ENCODE peak calls at places on chromosomes 6 and 20, in nine cellular contexts. M is sigmoid colon, N is adrenal gland, Q is heart left ventricle, A is stomach, J is GM12878, X is tibial nerve, S is lower leg skin, B is A549. K is an unnamed sample.

GRCh38 chr20:44856442-44856841 is 29.1 kb upstream of the YWHAB start:
- DNase-seq in M (no peak), N (no peak), Q (no peak), A (peak), J (no peak), X (no peak), S (no peak), B (no peak), K (no peak)

GRCh38 chr20:49286689-49287551 is 9.1 kb upstream of the ZNFX1 start:
- DNase-seq in M (no peak), N (no peak), Q (no peak), A (no peak), J (no peak), X (no peak), S (no peak), B (no peak), K (no peak)

GRCh38 chr6:158068893-158069799 is 87.5 kb downstream of the SYNJ2 start:
- DNase-seq in M (peak), N (peak), Q (no peak), A (peak), J (no peak), X (no peak), S (no peak), B (peak), K (no peak)

GRCh38 chr20:41178904-41179432 is 41.6 kb downstream of the PLCG1 start:
- DNase-seq in M (no peak), N (no peak), Q (peak), A (peak), J (no peak), X (peak), S (peak), B (no peak), K (no peak)

GRCh38 chr6:83309344-83309743 is 116.2 kb downstream of the RWDD2A start:
- DNase-seq in M (no peak), N (no peak), Q (no peak), A (no peak), J (no peak), X (no peak), S (no peak), B (no peak), K (no peak)

GRCh38 chr6:13711384-13711725 is 280 bp downstream of the RANBP9 start:
- DNase-seq in M (no peak), N (no peak), Q (no peak), A (no peak), J (no peak), X (no peak), S (no peak), B (no peak), K (no peak)

GRCh38 chr6:160085226-160085625 is 36.4 kb upstream of the SLC22A1 start:
- DNase-seq in M (no peak), N (no peak), Q (no peak), A (no peak), J (no peak), X (no peak), S (no peak), B (no peak), K (no peak)

GRCh38 chr6:19408331-19408730 is 428.8 kb upstream of the ID4 start:
- DNase-seq in M (no peak), N (no peak), Q (no peak), A (no peak), J (no peak), X (no peak), S (no peak), B (no peak), K (no peak)

GRCh38 chr20:34190679-34191090 is 50.5 kb upstream of the ASIP start:
- DNase-seq in M (peak), N (peak), Q (peak), A (peak), J (no peak), X (peak), S (peak), B (peak), K (no peak)

GRCh38 chr20:36532388-36532787 is 8.9 kb upstream of the MYL9 start:
- DNase-seq in M (no peak), N (no peak), Q (no peak), A (no peak), J (no peak), X (no peak), S (peak), B (no peak), K (no peak)

GRCh38 chr20:57792386-57793095 is 82.7 kb upstream of the PMEPA1 start:
- DNase-seq in M (no peak), N (no peak), Q (no peak), A (no peak), J (no peak), X (no peak), S (no peak), B (no peak), K (no peak)

GRCh38 chr20:49420811-49421295 is 61.6 kb downstream of the KCNB1 start:
- DNase-seq in M (peak), N (no peak), Q (no peak), A (no peak), J (no peak), X (peak), S (no peak), B (no peak), K (no peak)

GRCh38 chr20:50425076-50425475 is 85.1 kb upstream of the PTPN1 start:
- DNase-seq in M (no peak), N (no peak), Q (no peak), A (no peak), J (no peak), X (no peak), S (no peak), B (no peak), K (no peak)

GRCh38 chr6:154308986-154309385 is 47.6 kb downstream of the IPCEF1 start:
- DNase-seq in M (no peak), N (no peak), Q (no peak), A (no peak), J (no peak), X (no peak), S (no peak), B (no peak), K (no peak)

GRCh38 chr6:26214826-26215199 is 127.6 kb downstream of the HFE start:
- DNase-seq in M (no peak), N (no peak), Q (no peak), A (no peak), J (no peak), X (no peak), S (no peak), B (no peak), K (no peak)

GRCh38 chr6:26216886-26217713 is 129.9 kb downstream of the HFE start:
- DNase-seq in M (peak), N (peak), Q (peak), A (peak), J (no peak), X (peak), S (peak), B (no peak), K (no peak)

GRCh38 chr6:26213334-26214075 is 126.3 kb downstream of the HFE start:
- DNase-seq in M (no peak), N (no peak), Q (no peak), A (no peak), J (no peak), X (no peak), S (no peak), B (no peak), K (no peak)

GRCh38 chr6:26216015-26216885 is 129.0 kb downstream of the HFE start:
- DNase-seq in M (peak), N (peak), Q (peak), A (peak), J (peak), X (no peak), S (peak), B (no peak), K (no peak)

GRCh38 chr6:26215200-26216014 is 128.2 kb downstream of the HFE start:
- DNase-seq in M (no peak), N (no peak), Q (no peak), A (no peak), J (no peak), X (no peak), S (no peak), B (no peak), K (no peak)
- TF ChIP-seq POLR2A in M (no peak), N (peak), Q (no peak), A (no peak), J (peak), X (no peak), S (no peak), B (no peak), K (no peak)

DNA sequence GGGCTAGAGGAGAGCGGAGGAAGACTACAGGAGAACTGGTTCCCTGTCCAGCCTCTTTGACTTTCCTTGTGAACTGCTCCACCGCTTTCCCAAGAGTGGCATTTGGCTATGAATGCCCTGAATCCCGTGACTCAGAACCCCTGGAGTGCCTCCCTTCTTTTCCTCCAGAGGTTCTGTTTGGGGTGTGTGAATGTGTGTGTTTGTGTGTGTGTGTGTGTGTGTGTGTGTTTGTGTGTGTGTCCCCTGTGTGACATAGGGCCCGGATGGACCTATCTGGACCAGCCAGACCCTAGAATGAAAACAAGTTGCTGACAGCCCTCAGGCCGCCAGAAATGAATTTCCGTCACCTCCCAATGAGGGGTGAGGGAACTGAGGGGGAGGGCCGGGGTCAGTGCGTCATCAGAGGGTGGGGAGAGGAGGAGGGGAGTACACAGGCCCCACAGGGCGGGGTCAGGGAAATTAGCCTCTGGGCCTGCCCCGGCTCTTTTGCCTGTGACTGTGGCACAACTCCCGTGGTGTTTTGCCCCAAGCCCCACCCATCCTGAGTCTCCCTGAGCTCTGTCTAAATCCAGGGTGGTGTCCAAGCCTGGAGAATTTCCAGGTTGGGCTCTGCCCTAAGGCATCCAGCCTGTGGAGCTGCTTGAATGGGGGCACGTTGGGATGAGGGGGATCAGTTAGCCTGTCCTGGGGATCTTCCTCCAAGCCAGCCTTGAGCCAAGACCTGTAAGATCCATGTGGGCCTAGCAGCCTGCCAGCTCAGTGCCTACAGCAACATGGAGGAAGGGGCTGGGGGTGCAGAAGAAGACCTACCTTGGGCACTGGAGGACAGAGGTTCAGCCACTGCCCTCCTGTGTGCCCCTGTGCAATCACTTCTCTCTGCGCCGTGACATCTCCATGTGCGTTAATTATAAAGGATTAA is 15.2 kb upstream of the MRPS18A start:
- DNase-seq in M (peak), N (peak), Q (peak), A (peak), J (no peak), X (peak), S (peak), B (peak), K (no peak)
- TF ChIP-seq POLR2A in M (no peak), N (peak), Q (peak), A (no peak), J (no peak), X (peak), S (no peak), B (no peak), K (peak)

DNA sequence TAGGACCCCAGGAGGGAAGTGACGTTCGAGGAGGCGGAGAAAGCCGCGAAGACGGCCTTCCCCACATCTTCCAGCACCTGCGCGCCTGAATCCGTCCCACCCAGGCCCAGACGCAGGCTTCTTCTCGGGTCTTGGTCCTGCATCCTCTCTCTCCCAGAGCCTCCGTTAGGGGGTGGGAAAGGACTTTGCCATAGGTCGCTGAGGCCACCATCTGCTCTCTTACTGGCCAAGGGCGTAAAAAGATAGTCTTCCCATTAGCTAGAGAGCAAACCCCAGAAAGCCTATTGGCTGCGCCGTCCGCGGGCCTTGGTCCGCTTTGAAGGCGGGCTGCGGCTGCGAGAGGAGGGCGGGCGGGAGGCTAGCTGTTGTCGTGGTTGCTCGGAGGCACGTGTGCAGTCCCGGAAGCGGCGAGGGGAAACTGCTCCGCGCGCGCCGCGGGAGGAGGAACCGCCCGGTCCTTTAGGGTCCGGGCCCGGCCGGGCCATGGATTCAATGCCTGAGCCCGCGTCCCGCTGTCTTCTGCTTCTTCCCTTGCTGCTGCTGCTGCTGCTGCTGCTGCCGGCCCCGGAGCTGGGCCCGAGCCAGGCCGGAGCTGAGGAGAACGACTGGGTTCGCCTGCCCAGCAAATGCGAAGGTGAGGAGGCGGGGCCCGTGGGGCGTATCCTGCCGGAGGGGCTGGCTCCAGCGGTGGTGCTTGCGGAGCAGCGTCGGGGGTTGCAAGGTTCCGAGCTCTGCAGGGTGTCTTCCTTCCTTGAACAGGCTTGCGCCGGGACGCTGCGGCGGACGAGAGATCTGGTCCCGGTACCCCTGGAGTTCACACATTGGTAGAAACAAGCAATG is at the start of gene CNPY3:
- DNase-seq in M (peak), N (peak), Q (peak), A (peak), J (peak), X (peak), S (peak), B (peak), K (peak)
- TF ChIP-seq POLR2A in M (peak), N (peak), Q (peak), A (no peak), J (peak), X (no peak), S (no peak), B (peak), K (peak)

GRCh38 chr6:5277589-5277988 is 16.3 kb downstream of the FARS2 start:
- DNase-seq in M (no peak), N (no peak), Q (no peak), A (no peak), J (no peak), X (no peak), S (no peak), B (no peak), K (no peak)

GRCh38 chr6:5276596-5276995 is 15.3 kb downstream of the FARS2 start:
- DNase-seq in M (no peak), N (no peak), Q (no peak), A (no peak), J (no peak), X (no peak), S (no peak), B (no peak), K (no peak)

GRCh38 chr6:5279891-5280338 is 18.6 kb downstream of the FARS2 start:
- DNase-seq in M (no peak), N (no peak), Q (no peak), A (no peak), J (no peak), X (no peak), S (no peak), B (no peak), K (no peak)

GRCh38 chr6:5278571-5279120 is 17.3 kb downstream of the FARS2 start:
- DNase-seq in M (no peak), N (no peak), Q (no peak), A (no peak), J (no peak), X (no peak), S (no peak), B (no peak), K (no peak)

GRCh38 chr6:5278047-5278446 is 16.7 kb downstream of the FARS2 start:
- DNase-seq in M (no peak), N (no peak), Q (no peak), A (no peak), J (peak), X (no peak), S (no peak), B (no peak), K (no peak)
- TF ChIP-seq POLR2A in M (no peak), N (no peak), Q (no peak), A (no peak), J (no peak), X (no peak), S (no peak), B (no peak), K (no peak)

GRCh38 chr6:38703949-38704348 is 1.0 kb upstream of the GLO1 start:
- DNase-seq in M (no peak), N (no peak), Q (no peak), A (no peak), J (no peak), X (no peak), S (no peak), B (no peak), K (no peak)

GRCh38 chr6:38705924-38706323 is 3.0 kb upstream of the GLO1 start:
- DNase-seq in M (no peak), N (no peak), Q (no peak), A (no peak), J (no peak), X (no peak), S (no peak), B (no peak), K (no peak)

GRCh38 chr6:38701551-38701950 is 1.4 kb downstream of the GLO1 start:
- DNase-seq in M (no peak), N (no peak), Q (no peak), A (no peak), J (no peak), X (no peak), S (no peak), B (no peak), K (no peak)

GRCh38 chr6:38697846-38698245 is 5.1 kb downstream of the GLO1 start:
- DNase-seq in M (no peak), N (no peak), Q (no peak), A (no peak), J (no peak), X (no peak), S (no peak), B (no peak), K (no peak)

GRCh38 chr6:38702471-38703397 is at the start of gene GLO1:
- DNase-seq in M (peak), N (peak), Q (peak), A (peak), J (peak), X (peak), S (peak), B (peak), K (peak)
- TF ChIP-seq POLR2A in M (peak), N (peak), Q (peak), A (no peak), J (peak), X (peak), S (no peak), B (peak), K (peak)

DNA sequence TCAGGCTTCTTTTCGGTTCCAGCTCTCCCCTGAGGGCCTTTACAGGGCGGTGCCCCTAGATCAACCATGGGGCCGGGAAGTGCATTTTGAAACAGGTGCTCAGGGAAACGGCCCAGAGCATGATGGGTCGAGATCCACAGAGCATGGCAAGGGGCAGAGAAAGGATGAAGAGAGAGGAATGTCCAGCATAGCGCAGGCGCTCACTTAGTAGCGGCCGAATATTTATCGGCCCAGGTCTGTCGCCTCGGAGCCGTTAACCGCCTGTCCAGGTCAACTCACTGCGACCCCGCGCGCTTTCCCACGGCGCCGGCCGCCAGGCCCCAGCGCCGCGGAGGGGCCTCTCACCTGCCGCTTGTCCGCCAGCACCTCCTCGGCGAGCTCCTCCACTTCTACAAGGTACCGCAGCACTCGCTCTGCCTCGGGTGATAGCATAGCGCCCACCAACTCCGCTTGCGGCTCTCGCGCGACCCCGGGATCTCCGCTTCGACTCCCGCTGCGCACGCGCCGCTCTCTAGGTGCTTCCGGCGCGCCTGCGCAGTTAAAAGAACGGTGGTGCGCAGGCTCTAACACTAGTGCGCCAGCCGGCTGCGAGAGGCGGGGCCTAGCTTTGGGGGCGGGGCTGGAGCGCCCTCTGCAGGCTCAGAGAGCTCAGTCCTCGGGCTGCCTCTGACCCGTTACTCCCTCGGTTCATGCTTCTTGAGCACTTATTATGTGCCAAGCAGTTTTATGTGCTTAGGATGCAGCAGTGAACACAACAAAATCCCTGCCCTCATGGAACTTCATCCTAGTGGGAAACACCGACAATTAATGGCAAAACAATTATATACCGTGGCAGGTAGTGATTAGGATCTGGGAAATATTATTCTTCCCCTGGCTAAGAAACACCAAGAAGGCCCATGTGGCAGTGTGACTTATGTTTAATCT is at the start of gene PDRG1:
- DNase-seq in M (peak), N (peak), Q (peak), A (peak), J (peak), X (peak), S (peak), B (peak), K (peak)
- TF ChIP-seq POLR2A in M (no peak), N (peak), Q (peak), A (no peak), J (peak), X (peak), S (no peak), B (peak), K (no peak)

GRCh38 chr6:17986656-17987575 is 519 bp downstream of the KIF13A start:
- DNase-seq in M (peak), N (peak), Q (peak), A (peak), J (no peak), X (peak), S (peak), B (peak), K (peak)
- TF ChIP-seq POLR2A in M (peak), N (peak), Q (peak), A (no peak), J (no peak), X (peak), S (no peak), B (no peak), K (peak)

DNA sequence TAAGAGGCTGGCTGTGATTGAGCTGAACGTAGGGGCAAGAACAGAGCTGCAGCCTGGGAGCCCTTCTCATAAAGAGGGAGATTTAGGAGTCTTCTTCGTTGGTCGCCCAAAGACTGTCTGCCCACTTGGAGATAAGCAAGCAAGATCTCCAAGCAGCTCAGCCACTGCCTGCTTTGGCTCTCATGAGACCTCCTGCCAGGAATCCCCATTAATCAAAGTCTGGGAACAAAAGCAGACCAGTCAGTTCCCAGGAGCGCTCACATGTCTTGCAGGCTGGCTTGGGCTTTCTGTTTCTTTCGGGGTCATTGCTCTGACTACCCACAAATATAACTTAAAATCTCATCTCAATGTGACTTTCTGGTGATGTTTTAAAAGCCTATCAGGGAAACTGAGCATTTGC is 2.4 kb upstream of the ANKRD6 start:
- DNase-seq in M (no peak), N (peak), Q (no peak), A (no peak), J (no peak), X (no peak), S (no peak), B (no peak), K (no peak)
- TF ChIP-seq POLR2A in M (no peak), N (no peak), Q (no peak), A (no peak), J (no peak), X (no peak), S (no peak), B (no peak), K (no peak)